ENCODE peak calls at places on chromosomes 4 and X, in four cellular contexts. P is GM12865, Z is bronchial epithelial cell, U is neural progenitor cell. V is an unnamed sample.

GRCh38 chrX:105876658-105877057 is 54.3 kb downstream of the NRK start:
- DNase-seq in P (peak; percentile 17), Z (peak; percentile 54), U (peak; percentile 34), V (no peak)

GRCh38 chrX:42869011-42869410 is 91.0 kb upstream of the PPP1R2C start:
- DNase-seq in P (no peak), Z (peak; percentile 21), U (no peak), V (no peak)

GRCh38 chrX:71365356-71365875 is 741 bp upstream of the TAF1 start:
- DNase-seq in P (no peak), Z (no peak), U (no peak), V (no peak)

GRCh38 chr4:57305836-57306235 is 195.7 kb upstream of the IGFBP7 start:
- DNase-seq in P (no peak), Z (no peak), U (no peak), V (no peak)

GRCh38 chr4:142318280-142318679 is 527.8 kb downstream of the INPP4B start:
- DNase-seq in P (no peak), Z (no peak), U (no peak), V (no peak)

GRCh38 chrX:13287816-13288215 is 32.0 kb downstream of the ATXN3L start:
- DNase-seq in P (no peak), Z (no peak), U (no peak), V (no peak)

GRCh38 chrX:1657367-1658082 is 42.7 kb downstream of the ASMT start:
- DNase-seq in P (peak; percentile 73), Z (peak; percentile 41), U (peak; percentile 42), V (peak; percentile 49)

GRCh38 chr4:101651778-101652177 is 138.8 kb upstream of the BANK1 start:
- DNase-seq in P (no peak), Z (peak; percentile 35), U (no peak), V (no peak)

GRCh38 chrX:27186671-27187070 is 276.5 kb downstream of the PPP4R3C start:
- DNase-seq in P (peak; percentile 29), Z (peak; percentile 17), U (peak; percentile 35), V (peak; percentile 2)

GRCh38 chrX:141732031-141732430 is 33.5 kb upstream of the SPANXD start:
- DNase-seq in P (no peak), Z (peak; percentile 2), U (no peak), V (no peak)

GRCh38 chr4:140315032-140315826 is 58.2 kb upstream of the SCOC start:
- DNase-seq in P (no peak), Z (no peak), U (no peak), V (no peak)

GRCh38 chrX:53714580-53715335 is 28.2 kb upstream of the HUWE1 start:
- DNase-seq in P (peak; percentile 89), Z (peak; percentile 59), U (no peak), V (peak; percentile 80)

GRCh38 chr4:55543858-55544257 is 2.9 kb downstream of the CLOCK start:
- DNase-seq in P (no peak), Z (peak; percentile 49), U (no peak), V (no peak)

GRCh38 chrX:79366888-79367749 is at the start of gene ITM2A:
- DNase-seq in P (peak; percentile 63), Z (no peak), U (peak; percentile 58), V (no peak)

GRCh38 chr4:76782837-76783236 is 115.1 kb downstream of the SOWAHB start:
- DNase-seq in P (no peak), Z (peak; percentile 69), U (no peak), V (no peak)

GRCh38 chr4:35539404-35540055 is 704.8 kb downstream of the ARAP2 start:
- DNase-seq in P (no peak), Z (no peak), U (no peak), V (no peak)

GRCh38 chr4:120683902-120684540 is 238.5 kb downstream of the PRDM5 start:
- DNase-seq in P (no peak), Z (peak; percentile 11), U (no peak), V (no peak)

GRCh38 chr4:121758896-121759568 is 5.9 kb downstream of the SMIM43 start:
- DNase-seq in P (no peak), Z (peak; percentile 74), U (no peak), V (no peak)

GRCh38 chr4:56909083-56909981 is 1.6 kb downstream of the REST start:
- DNase-seq in P (peak; percentile 78), Z (peak; percentile 46), U (peak; percentile 82), V (no peak)

GRCh38 chr4:78776729-78777555 is 792 bp downstream of the BMP2K start:
- DNase-seq in P (peak; percentile 65), Z (peak; percentile 86), U (peak; percentile 80), V (no peak)

GRCh38 chr4:15855804-15856475 is 77.8 kb downstream of the CD38 start:
- DNase-seq in P (no peak), Z (no peak), U (no peak), V (no peak)

GRCh38 chrX:41333744-41333993 is 293 bp upstream of the DDX3X start:
- DNase-seq in P (peak; percentile 92), Z (peak; percentile 65), U (peak; percentile 90), V (peak; percentile 67)

GRCh38 chr4:4619821-4620220 is 78.0 kb upstream of the STX18 start:
- DNase-seq in P (no peak), Z (no peak), U (no peak), V (no peak)

GRCh38 chr4:118158946-118159345 is 124.7 kb downstream of the NDST3 start:
- DNase-seq in P (no peak), Z (no peak), U (peak; percentile 5), V (no peak)

GRCh38 chr4:142777045-142777743 is 68.9 kb downstream of the INPP4B start:
- DNase-seq in P (no peak), Z (peak; percentile 77), U (peak; percentile 27), V (no peak)

GRCh38 chr4:24778427-24779225 is 16.7 kb upstream of the SOD3 start:
- DNase-seq in P (no peak), Z (peak; percentile 28), U (no peak), V (no peak)

GRCh38 chr4:71607780-71608673 is 175.9 kb downstream of the GC start:
- DNase-seq in P (no peak), Z (peak; percentile 97), U (no peak), V (no peak)

GRCh38 chr4:174828845-174829701 is at the start of gene GLRA3:
- DNase-seq in P (peak; percentile 80), Z (peak; percentile 32), U (peak; percentile 98), V (peak; percentile 2)
- H3K4me3 ChIP-seq in P (peak within 1 kb of the TSS; percentile 44), Z (no peak within 1 kb of the TSS), U (peak within 1 kb of the TSS; percentile 70), V (no peak within 1 kb of the TSS)

DNA sequence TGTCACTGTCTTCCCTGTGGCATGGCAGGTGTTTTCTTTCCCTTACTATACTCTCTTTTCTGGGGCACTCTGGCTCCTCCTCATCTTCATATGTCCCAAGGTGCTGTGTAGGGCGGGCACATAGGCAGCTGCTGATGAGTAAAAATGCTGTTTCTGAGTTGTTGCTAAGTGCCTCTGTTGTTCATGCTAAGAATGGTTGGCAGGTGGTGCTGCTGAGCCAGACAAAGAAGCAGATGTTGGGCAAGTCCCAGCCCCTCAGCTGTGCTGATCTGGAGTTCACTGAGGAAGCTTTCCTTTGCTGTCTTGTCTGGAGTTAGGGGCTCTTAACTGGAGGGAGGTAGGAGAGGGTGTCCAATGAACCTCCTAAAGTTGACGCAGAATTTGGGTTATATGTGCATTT is 40.6 kb downstream of the HADH start:
- DNase-seq in P (peak; percentile 82), Z (peak; percentile 52), U (peak; percentile 76), V (peak; percentile 19)
- TF ChIP-seq CTCF in P (peak; percentile 64), Z (peak; percentile 42), U (peak; percentile 71), V (peak; percentile 67)

GRCh38 chr4:46388860-46389259 is 1.1 kb downstream of the GABRA2 start:
- DNase-seq in P (no peak), Z (no peak), U (no peak), V (no peak)

GRCh38 chr4:46389301-46389761 is 597 bp downstream of the GABRA2 start:
- DNase-seq in P (no peak), Z (no peak), U (peak; percentile 68), V (no peak)

GRCh38 chr4:46386570-46386969 is 3.4 kb downstream of the GABRA2 start:
- DNase-seq in P (no peak), Z (no peak), U (peak; percentile 38), V (no peak)

GRCh38 chr4:46387956-46388355 is 2.0 kb downstream of the GABRA2 start:
- DNase-seq in P (no peak), Z (no peak), U (no peak), V (no peak)

GRCh38 chr4:46385235-46385634 is 4.7 kb downstream of the GABRA2 start:
- DNase-seq in P (no peak), Z (no peak), U (no peak), V (no peak)
- H3K4me3 ChIP-seq in P (no peak overlapping the region), Z (no peak overlapping the region), U (no peak overlapping the region), V (no peak overlapping the region)

GRCh38 chr4:106268731-106269272 is 47.2 kb downstream of the TBCK start:
- DNase-seq in P (no peak), Z (no peak), U (no peak), V (no peak)

GRCh38 chr4:106261980-106262379 is 54.0 kb downstream of the TBCK start:
- DNase-seq in P (no peak), Z (no peak), U (no peak), V (no peak)

GRCh38 chr4:106263594-106264330 is 52.2 kb downstream of the TBCK start:
- DNase-seq in P (no peak), Z (no peak), U (no peak), V (no peak)

GRCh38 chr4:106264331-106264728 is 51.7 kb downstream of the TBCK start:
- DNase-seq in P (no peak), Z (peak; percentile 39), U (no peak), V (no peak)

GRCh38 chr4:106266201-106266600 is 49.8 kb downstream of the TBCK start:
- DNase-seq in P (peak; percentile 43), Z (peak; percentile 56), U (no peak), V (peak; percentile 12)
- TF ChIP-seq CTCF in P (peak; percentile 40), Z (peak; percentile 60), U (peak; percentile 38), V (peak; percentile 49)

GRCh38 chr4:95545526-95545925 is 3.2 kb downstream of the UNC5C start:
- DNase-seq in P (no peak), Z (no peak), U (no peak), V (no peak)

GRCh38 chr4:95547708-95548471 is 883 bp downstream of the UNC5C start:
- DNase-seq in P (peak; percentile 2), Z (no peak), U (peak; percentile 58), V (no peak)

GRCh38 chr4:95544433-95545103 is 4.2 kb downstream of the UNC5C start:
- DNase-seq in P (no peak), Z (no peak), U (no peak), V (no peak)

GRCh38 chr4:95546866-95547707 is 1.7 kb downstream of the UNC5C start:
- DNase-seq in P (no peak), Z (no peak), U (peak; percentile 53), V (no peak)

GRCh38 chr4:95546236-95546635 is 2.5 kb downstream of the UNC5C start:
- DNase-seq in P (no peak), Z (no peak), U (no peak), V (no peak)
- H3K4me3 ChIP-seq in P (no peak overlapping the region), Z (no peak overlapping the region), U (peak overlapping the region; percentile 68), V (no peak overlapping the region)

GRCh38 chrX:130793966-130794365 is 109.0 kb downstream of the ENOX2 start:
- DNase-seq in P (no peak), Z (no peak), U (no peak), V (no peak)
- TF ChIP-seq CTCF in P (no peak), Z (no peak), U (no peak), V (no peak)

GRCh38 chr4:86554641-86555040 is 39.5 kb upstream of the PTPN13 start:
- DNase-seq in P (peak; percentile 24), Z (no peak), U (no peak), V (no peak)
- H3K4me3 ChIP-seq in P (no peak overlapping the region), Z (no peak overlapping the region), U (no peak overlapping the region), V (no peak overlapping the region)

GRCh38 chr4:114384629-114385028 is 214.0 kb upstream of the UGT8 start:
- DNase-seq in P (peak; percentile 58), Z (peak; percentile 45), U (peak; percentile 44), V (no peak)
- TF ChIP-seq CTCF in P (peak; percentile 36), Z (peak; percentile 33), U (peak; percentile 71), V (peak; percentile 31)

GRCh38 chr4:73499996-73500765 is 18.6 kb downstream of the AFM start:
- DNase-seq in P (no peak), Z (peak; percentile 16), U (no peak), V (no peak)
- H3K4me3 ChIP-seq in P (no peak overlapping the region), Z (no peak overlapping the region), U (no peak overlapping the region), V (no peak overlapping the region)